ENCODE peak calls at places on chromosomes 3 and 15, in ten cellular contexts. Y is AG04450, I is body of pancreas, E is RWPE2, B is Peyer's patch, J is psoas muscle, U is astrocyte of the spinal cord, T is thoracic aorta, H is cardiac muscle cell, O is transverse colon. Z is an unnamed sample.

GRCh38 chr3:7015683-7016440 is 154.9 kb downstream of the GRM7 start:
- DNase-seq in O (no peak), J (no peak), T (no peak), U (peak), Y (no peak), E (no peak), H (no peak), B (no peak), I (no peak), Z (no peak)

GRCh38 chr3:99319961-99320360 is 318.4 kb upstream of the COL8A1 start:
- DNase-seq in O (no peak), U (peak), Y (peak), I (no peak), J (no peak), B (no peak), E (no peak), T (no peak), H (no peak), Z (peak)

GRCh38 chr15:46555547-46555946 is 920.7 kb downstream of the SQOR start:
- DNase-seq in H (no peak), I (no peak), U (no peak), J (no peak), B (no peak), T (no peak), E (no peak), O (no peak), Y (no peak), Z (no peak)

GRCh38 chr3:33858131-33858530 is 59.7 kb downstream of the PDCD6IP start:
- DNase-seq in U (no peak), I (no peak), J (no peak), H (no peak), B (no peak), O (no peak), T (no peak), Y (no peak), E (no peak), Z (no peak)

GRCh38 chr15:66472176-66472999 is 25.2 kb downstream of the SNAPC5 start:
- DNase-seq in E (peak), T (no peak), U (peak), O (peak), I (no peak), Y (no peak), B (no peak), H (peak), J (no peak), Z (no peak)

GRCh38 chr15:69704685-69705084 is 252.1 kb downstream of the RPLP1 start:
- DNase-seq in O (no peak), B (no peak), U (no peak), Y (no peak), J (no peak), T (no peak), E (no peak), I (no peak), H (no peak), Z (no peak)

GRCh38 chr3:53027254-53027844 is 18.5 kb downstream of the SFMBT1 start:
- DNase-seq in B (no peak), T (no peak), U (no peak), O (no peak), Y (no peak), I (peak), J (no peak), E (no peak), H (peak), Z (no peak)

GRCh38 chr15:59687831-59688230 is 1.3 kb downstream of the BNIP2 start:
- DNase-seq in U (peak), J (no peak), I (no peak), O (no peak), T (no peak), E (no peak), B (no peak), Y (no peak), H (no peak), Z (no peak)

GRCh38 chr3:4977001-4977888 is 2.0 kb upstream of the BHLHE40 start:
- DNase-seq in T (peak), J (peak), E (no peak), O (peak), H (peak), Y (no peak), I (peak), B (peak), U (peak), Z (no peak)

GRCh38 chr3:72665701-72666443 is 182.4 kb downstream of the SHQ1 start:
- DNase-seq in E (no peak), T (no peak), Y (no peak), I (peak), B (peak), H (peak), O (peak), J (no peak), U (no peak), Z (no peak)

GRCh38 chr3:11661052-11661656 is 17.4 kb upstream of the VGLL4 start:
- DNase-seq in T (no peak), J (no peak), H (no peak), Y (no peak), E (no peak), I (no peak), U (no peak), O (no peak), B (no peak), Z (no peak)

GRCh38 chr15:23690450-23690852 is 3.3 kb upstream of the NDN start:
- DNase-seq in T (no peak), U (peak), O (peak), J (peak), E (no peak), Y (peak), I (peak), H (peak), B (no peak), Z (peak)

GRCh38 chr3:13013151-13013561 is 60.1 kb downstream of the IQSEC1 start:
- DNase-seq in U (no peak), J (no peak), Y (no peak), O (no peak), T (no peak), H (no peak), E (no peak), B (no peak), I (no peak), Z (no peak)

GRCh38 chr3:59128685-59129084 is 78.9 kb upstream of the CFAP20DC start:
- DNase-seq in T (no peak), J (no peak), Y (no peak), I (no peak), E (no peak), U (no peak), B (no peak), H (no peak), O (no peak), Z (no peak)

GRCh38 chr3:16288664-16289063 is 23.7 kb downstream of the OXNAD1 start:
- DNase-seq in B (no peak), H (peak), J (peak), T (no peak), Y (no peak), U (no peak), I (no peak), E (no peak), O (no peak), Z (no peak)

GRCh38 chr15:66646308-66646707 is 55.7 kb upstream of the SMAD6 start:
- DNase-seq in E (no peak), T (no peak), B (no peak), I (no peak), J (no peak), H (no peak), U (no peak), Y (no peak), O (no peak), Z (peak)

GRCh38 chr15:38665586-38665985 is 101.0 kb upstream of the RASGRP1 start:
- DNase-seq in I (no peak), Y (no peak), B (no peak), U (no peak), H (no peak), J (no peak), E (no peak), T (no peak), O (no peak), Z (no peak)

GRCh38 chr15:62099171-62099601 is 32.4 kb downstream of the C2CD4A start:
- DNase-seq in H (no peak), E (no peak), I (no peak), U (peak), J (no peak), T (no peak), O (no peak), Y (no peak), B (no peak), Z (no peak)

GRCh38 chr3:192850501-192850981 is 67.1 kb downstream of the MB21D2 start:
- DNase-seq in Y (no peak), U (peak), B (no peak), E (peak), H (no peak), I (no peak), T (no peak), O (peak), J (no peak), Z (no peak)

GRCh38 chr15:54462511-54462913 is 484.3 kb downstream of the UNC13C start:
- DNase-seq in E (peak), J (peak), T (no peak), O (no peak), U (no peak), Y (no peak), H (no peak), I (no peak), B (no peak), Z (no peak)

GRCh38 chr3:10198761-10199688 is 34.3 kb downstream of the IRAK2 start:
- DNase-seq in Y (no peak), I (no peak), U (peak), J (no peak), B (peak), E (peak), T (no peak), O (peak), H (no peak), Z (no peak)

GRCh38 chr3:111283165-111283564 is 211.5 kb downstream of the NECTIN3 start:
- DNase-seq in B (no peak), O (no peak), E (no peak), Y (no peak), H (no peak), U (no peak), T (no peak), J (no peak), I (no peak), Z (no peak)

GRCh38 chr3:10389995-10390394 is 69.1 kb upstream of the SEC13 start:
- DNase-seq in B (peak), E (no peak), H (no peak), Y (no peak), I (no peak), T (no peak), J (no peak), U (no peak), O (no peak), Z (no peak)

GRCh38 chr3:196162679-196163078 is 48.5 kb downstream of the ZDHHC19 start:
- DNase-seq in E (no peak), B (no peak), Y (no peak), U (no peak), I (peak), H (no peak), O (no peak), T (no peak), J (peak), Z (no peak)

GRCh38 chr3:72227536-72228070 is 442.7 kb upstream of the PROK2 start:
- DNase-seq in B (no peak), H (no peak), U (no peak), E (no peak), T (no peak), Y (no peak), O (no peak), I (no peak), J (no peak), Z (no peak)

GRCh38 chr3:108818404-108818803 is 4.2 kb upstream of the TRAT1 start:
- DNase-seq in T (no peak), B (peak), J (no peak), I (peak), O (peak), H (peak), Y (no peak), U (no peak), E (no peak), Z (no peak)

GRCh38 chr3:64295594-64295993 is 70.3 kb upstream of the PRICKLE2 start:
- DNase-seq in O (peak), B (no peak), T (no peak), Y (peak), J (no peak), H (no peak), I (no peak), E (no peak), U (peak), Z (peak)

GRCh38 chr3:126364130-126364695 is 7.0 kb upstream of the KLF15 start:
- DNase-seq in O (peak), U (no peak), E (peak), J (peak), Y (no peak), B (no peak), I (no peak), T (no peak), H (no peak), Z (no peak)

GRCh38 chr15:43270676-43271306 is 4.1 kb upstream of the TGM5 start:
- DNase-seq in E (no peak), T (no peak), I (no peak), O (no peak), U (no peak), H (no peak), B (peak), Y (no peak), J (no peak), Z (no peak)

GRCh38 chr15:67882487-67883227 is 42.8 kb upstream of the RNU6-1 start:
- DNase-seq in I (no peak), B (no peak), Y (no peak), U (no peak), H (no peak), J (no peak), O (no peak), E (no peak), T (no peak), Z (no peak)

DNA sequence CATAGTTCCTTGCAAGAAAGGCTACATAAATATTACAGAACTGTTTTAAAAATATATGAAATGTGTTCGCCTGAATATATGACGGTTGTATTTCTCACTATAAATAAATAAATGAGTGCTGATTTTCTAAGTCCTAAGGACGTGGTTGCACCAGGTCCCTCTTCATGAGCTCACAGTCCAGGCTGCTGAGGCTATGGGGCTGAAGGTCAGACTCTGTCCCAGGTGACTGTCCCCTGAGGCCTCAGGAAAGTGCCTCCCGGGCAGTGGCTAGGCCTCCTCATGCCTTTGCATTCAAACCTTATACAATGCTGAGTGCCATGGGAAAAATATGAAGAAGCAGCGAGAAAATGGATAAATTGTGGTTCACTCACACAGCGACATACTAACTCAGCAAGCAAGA is 43.5 kb upstream of the SSR3 start:
- DNase-seq in I (no peak), B (no peak), Y (no peak), E (no peak), U (no peak), J (no peak), H (no peak), T (no peak), O (no peak), Z (no peak)
- TF ChIP-seq CTCF in I (no peak), B (no peak), Y (no peak), E (no peak), U (no peak), J (no peak), H (no peak), T (no peak), O (no peak), Z (no peak)

DNA sequence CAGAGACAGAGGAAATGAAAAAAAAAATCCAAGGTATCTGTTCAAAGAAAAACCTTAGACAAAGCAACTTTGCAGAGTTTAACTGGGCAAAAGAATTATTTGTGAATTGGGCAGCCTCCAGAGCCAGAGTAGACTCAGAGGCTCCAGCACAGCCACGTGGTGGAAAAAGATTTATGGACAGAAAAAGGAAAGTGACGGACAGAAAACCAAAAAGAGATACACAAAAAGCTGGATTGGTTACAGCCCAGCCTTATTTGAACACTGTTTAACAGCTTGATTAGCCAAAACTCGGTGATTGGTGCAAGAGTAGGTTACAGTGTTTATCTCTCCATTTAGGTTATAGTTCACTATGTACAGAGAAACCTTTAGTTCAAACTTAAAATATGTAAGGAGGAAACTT is 23.7 kb upstream of the GPD1L start:
- DNase-seq in J (no peak), I (no peak), O (peak), H (no peak), T (no peak), B (no peak), E (no peak), U (no peak), Y (no peak), Z (no peak)
- H3K4me3 ChIP-seq in J (no peak), I (no peak), O (no peak), H (no peak), T (peak), B (no peak), E (no peak), U (no peak), Y (no peak), Z (no peak)

GRCh38 chr3:155420869-155421486 is 127.5 kb upstream of the STRIT1 start:
- DNase-seq in O (no peak), I (no peak), T (no peak), Y (no peak), H (peak), B (no peak), J (no peak), E (no peak), U (no peak), Z (no peak)
- TF ChIP-seq CTCF in O (no peak), I (no peak), T (no peak), Y (no peak), H (no peak), B (no peak), J (no peak), E (no peak), U (no peak), Z (no peak)

GRCh38 chr3:49900491-49901153 is 3.1 kb downstream of the MST1R start:
- DNase-seq in T (peak), U (peak), J (peak), O (peak), B (no peak), H (no peak), Y (no peak), I (peak), E (peak), Z (peak)

GRCh38 chr3:49902511-49903345 is 945 bp downstream of the MST1R start:
- DNase-seq in H (no peak), O (no peak), J (no peak), U (no peak), T (no peak), I (no peak), B (no peak), E (no peak), Y (no peak), Z (no peak)

GRCh38 chr3:49903451-49904424 is at the start of gene MST1R:
- DNase-seq in J (peak), H (peak), Y (no peak), E (peak), U (no peak), T (no peak), O (peak), I (peak), B (peak), Z (no peak)

GRCh38 chr3:49899815-49900214 is 3.9 kb downstream of the MST1R start:
- DNase-seq in Y (no peak), O (no peak), H (peak), U (no peak), J (no peak), E (no peak), T (no peak), B (no peak), I (no peak), Z (no peak)

GRCh38 chr3:49901351-49902339 is 2.0 kb downstream of the MST1R start:
- DNase-seq in O (no peak), Y (no peak), I (no peak), B (no peak), T (no peak), E (no peak), H (no peak), J (no peak), U (no peak), Z (no peak)
- H3K4me3 ChIP-seq in O (peak), Y (no peak), I (no peak), B (peak), T (no peak), E (peak), H (no peak), J (no peak), U (no peak), Z (no peak)

Z was measured in AG09309.